ENCODE peak calls at places on chromosome 10, in five cellular contexts. A is activated CD4-positive, alpha-beta T cell treated with anti-CD3 and anti-CD28 coated beads, Interleukin-2, amount 50 U/mL, for 1 hour; H is neuronal stem cell; K is central memory CD8-positive, alpha-beta T cell; Y is Peyer's patch. M is an unnamed sample.

GRCh38 chr10:69730251-69731156 is 71.2 kb upstream of the COL13A1 start:
- DNase-seq in A (no peak), H (no peak), K (no peak), Y (peak; percentile 21), M (no peak)

GRCh38 chr10:34415039-34415438 is 400.1 kb downstream of the PARD3 start:
- DNase-seq in A (no peak), H (no peak), K (no peak), Y (no peak), M (no peak)

GRCh38 chr10:43195557-43195956 is 57.3 kb downstream of the CSGALNACT2 start:
- DNase-seq in A (no peak), H (no peak), K (peak; percentile 3), Y (no peak), M (no peak)

GRCh38 chr10:133358920-133359300 is 1.1 kb upstream of the FUOM start:
- DNase-seq in A (no peak), H (no peak), K (no peak), Y (no peak), M (no peak)

GRCh38 chr10:51654918-51655317 is 44.5 kb downstream of the CSTF2T start:
- DNase-seq in A (no peak), H (no peak), K (no peak), Y (no peak), M (no peak)

GRCh38 chr10:87643920-87644319 is 15.8 kb upstream of the PAPSS2 start:
- DNase-seq in A (no peak), H (no peak), K (no peak), Y (no peak), M (no peak)

GRCh38 chr10:118522791-118523498 is 72.5 kb downstream of the PRLHR start:
- DNase-seq in A (no peak), H (no peak), K (no peak), Y (no peak), M (no peak)

GRCh38 chr10:84537447-84537931 is 209.1 kb downstream of the CCSER2 start:
- DNase-seq in A (peak; percentile 20), H (peak; percentile 63), K (no peak), Y (no peak), M (no peak)